ENCODE peak calls at places on chromosomes 12 and 14, in five cellular contexts. T is A673, K is fibroblast of villous mesenchyme, M is cardiac fibroblast, D is fibroblast of lung. H is an unnamed sample.

GRCh38 chr14:52355016-52355430 is 40.9 kb downstream of the PTGER2 start:
- DNase-seq in T (no peak), K (peak), M (peak), D (peak), H (peak)

GRCh38 chr12:27209257-27209910 is 34.7 kb upstream of the STK38L start:
- DNase-seq in T (no peak), K (no peak), M (no peak), D (no peak), H (no peak)

GRCh38 chr12:83434600-83434999 is 747.9 kb downstream of the TMTC2 start:
- DNase-seq in T (peak), K (no peak), M (peak), D (no peak), H (no peak)

GRCh38 chr12:78793491-78793890 is 71.1 kb upstream of the SYT1 start:
- DNase-seq in T (no peak), K (peak), M (peak), D (peak), H (no peak)

GRCh38 chr12:50934981-50935807 is 17.1 kb upstream of the HIGD1C start:
- DNase-seq in T (no peak), K (peak), M (peak), D (peak), H (peak)

GRCh38 chr12:48979602-48980388 is 1.7 kb downstream of the WNT1 start:
- DNase-seq in T (no peak), K (no peak), M (no peak), D (no peak), H (no peak)

GRCh38 chr14:44700184-44700583 is 193.1 kb upstream of the FSCB start:
- DNase-seq in T (peak), K (peak), M (peak), D (peak), H (peak)

GRCh38 chr14:21525995-21526671 is at the start of gene SALL2:
- DNase-seq in T (peak), K (peak), M (peak), D (peak), H (peak)

GRCh38 chr14:68704736-68705720 is 87.8 kb downstream of the ZFP36L1 start:
- DNase-seq in T (no peak), K (no peak), M (peak), D (peak), H (peak)

GRCh38 chr12:76720068-76720467 is 43.8 kb upstream of the ZDHHC17 start:
- DNase-seq in T (no peak), K (no peak), M (no peak), D (peak), H (peak)

GRCh38 chr14:102320671-102321455 is 1.3 kb downstream of the ZNF839 start:
- DNase-seq in T (no peak), K (no peak), M (no peak), D (no peak), H (no peak)

GRCh38 chr14:95467657-95468056 is 48.8 kb downstream of the SYNE3 start:
- DNase-seq in T (no peak), K (no peak), M (no peak), D (no peak), H (no peak)

GRCh38 chr12:81161680-81162079 is 83.8 kb downstream of the ACSS3 start:
- DNase-seq in T (no peak), K (no peak), M (no peak), D (no peak), H (no peak)

GRCh38 chr14:54440037-54440436 is 1.1 kb downstream of the CNIH1 start:
- DNase-seq in T (peak), K (peak), M (peak), D (peak), H (peak)

GRCh38 chr14:72943876-72944430 is 17.7 kb downstream of the DCAF4 start:
- DNase-seq in T (no peak), K (no peak), M (no peak), D (no peak), H (no peak)

GRCh38 chr12:34204830-34205285 is 182.6 kb downstream of the ALG10 start:
- DNase-seq in T (no peak), K (no peak), M (no peak), D (no peak), H (no peak)

GRCh38 chr12:57475271-57476161 is 4.2 kb downstream of the ARHGAP9 start:
- DNase-seq in T (no peak), K (peak), M (peak), D (peak), H (no peak)

GRCh38 chr12:57477710-57478681 is 1.7 kb downstream of the ARHGAP9 start:
- DNase-seq in T (no peak), K (peak), M (peak), D (peak), H (peak)

GRCh38 chr12:57476162-57476992 is 3.3 kb downstream of the ARHGAP9 start:
- DNase-seq in T (no peak), K (no peak), M (no peak), D (no peak), H (no peak)

GRCh38 chr12:57479043-57479375 is 657 bp downstream of the ARHGAP9 start:
- DNase-seq in T (no peak), K (no peak), M (no peak), D (no peak), H (no peak)

DNA sequence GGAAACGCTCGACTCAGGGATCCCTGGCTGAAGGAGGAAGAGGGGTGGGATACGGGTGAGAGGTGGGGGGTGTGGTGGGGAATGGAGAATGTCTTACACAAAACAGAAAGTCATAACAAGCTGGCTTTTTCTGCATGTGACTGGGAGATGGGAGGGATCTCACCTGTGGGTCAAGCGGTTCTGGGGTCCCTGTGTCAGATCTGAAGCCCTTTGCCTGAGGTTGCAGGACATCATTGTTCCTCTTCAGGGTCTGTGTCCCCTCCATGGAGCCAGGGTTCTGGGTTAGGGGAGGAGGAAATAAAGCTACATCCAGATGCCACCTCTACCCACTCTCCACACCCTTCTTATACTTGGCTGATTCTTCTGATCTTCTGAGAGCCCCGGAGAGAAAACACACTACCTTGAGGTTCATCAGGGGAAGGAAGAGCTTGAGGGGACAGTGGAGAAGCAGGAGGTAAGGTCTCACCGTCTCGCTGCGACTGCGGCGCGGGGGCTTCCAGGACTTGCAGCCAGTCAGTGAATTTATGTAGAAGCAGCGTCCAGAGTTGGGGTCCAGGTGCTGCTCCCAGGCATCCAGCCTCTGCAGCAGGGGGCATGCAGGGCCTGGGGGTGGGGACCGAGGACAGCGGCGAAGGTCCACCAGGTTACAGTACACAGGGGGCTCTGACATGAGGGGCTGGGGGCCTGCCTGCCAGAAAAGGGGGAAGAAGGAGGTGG is 2.5 kb downstream of the ARHGAP9 start:
- DNase-seq in T (no peak), K (no peak), M (no peak), D (no peak), H (no peak)
- H3K4me3 ChIP-seq in T (no peak), K (no peak), M (no peak), D (no peak), H (no peak)

DNA sequence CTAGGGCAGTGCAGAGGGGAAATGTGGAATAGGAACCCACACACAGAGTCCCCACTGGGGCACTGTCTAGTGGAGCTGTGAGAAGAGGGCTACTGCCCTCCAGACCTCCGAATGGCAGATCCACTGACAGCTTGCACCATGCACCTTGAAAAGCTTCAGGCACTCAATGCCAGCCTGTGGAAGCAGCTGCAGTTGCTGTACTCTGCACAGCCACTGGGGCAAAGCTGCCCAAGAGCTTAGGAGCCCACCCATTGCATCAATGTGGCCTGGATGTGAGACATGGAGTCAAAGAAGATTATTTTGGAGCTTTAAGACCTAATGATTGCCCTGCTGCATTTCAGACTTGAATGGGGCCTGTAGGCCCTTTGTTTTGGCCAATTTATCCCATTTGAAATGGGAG is 21.7 kb upstream of the CCDC88C start:
- DNase-seq in T (no peak), K (no peak), M (no peak), D (no peak), H (no peak)
- TF ChIP-seq CTCF in T (no peak), K (no peak), M (no peak), D (no peak), H (no peak)

GRCh38 chr14:24171422-24172260 is at the start of gene REC8:
- DNase-seq in T (no peak), K (peak), M (peak), D (peak), H (peak)
- H3K4me3 ChIP-seq in T (no peak), K (no peak), M (no peak), D (no peak), H (peak)

DNA sequence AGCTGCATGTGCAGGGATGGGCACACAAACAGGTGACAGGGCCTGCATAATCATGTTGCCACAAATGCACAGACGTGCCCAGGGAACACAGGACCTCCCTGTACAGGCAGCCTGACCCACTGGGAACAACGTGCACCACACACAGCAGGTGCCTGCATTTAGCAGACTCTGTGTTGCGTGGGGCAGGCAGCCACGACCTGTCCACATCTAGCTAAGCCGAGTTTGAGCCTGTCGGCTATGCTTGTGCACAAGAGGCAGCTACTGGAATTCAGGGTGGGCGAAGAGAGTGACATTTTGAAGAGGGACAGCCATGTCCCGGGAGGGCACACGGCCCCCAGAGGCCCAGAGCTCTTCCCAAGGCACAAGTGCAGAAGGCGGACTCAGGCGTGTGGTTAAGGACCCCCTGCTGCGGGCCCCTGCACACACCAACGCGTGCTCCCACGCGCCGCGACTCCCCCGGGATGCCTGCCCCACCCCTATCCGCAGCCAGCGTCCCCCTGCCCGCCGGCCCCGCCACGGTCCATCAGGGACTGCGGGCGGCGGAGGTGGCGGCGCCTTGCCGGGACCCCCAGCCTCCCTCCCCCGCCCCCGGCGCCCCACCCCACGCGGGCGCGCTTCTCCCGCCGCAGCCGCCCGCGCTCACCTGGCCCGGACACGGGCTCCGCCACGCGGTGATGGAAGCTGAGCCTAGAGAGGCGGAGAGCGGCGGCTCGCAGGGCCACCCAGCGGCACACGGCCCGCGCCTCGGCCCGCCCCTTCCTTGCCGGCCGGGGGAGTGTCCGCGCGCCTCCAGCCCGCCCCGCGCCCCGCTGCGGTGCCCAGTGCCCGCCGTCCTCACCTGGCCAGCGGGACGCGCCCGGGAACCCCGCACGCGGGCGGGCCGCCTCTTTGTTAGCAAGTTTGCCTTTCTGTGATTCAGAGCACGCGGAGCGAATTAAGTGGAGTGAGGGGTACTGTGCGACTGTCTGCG is 125.3 kb upstream of the PRMT8 start:
- DNase-seq in T (no peak), K (no peak), M (no peak), D (peak), H (no peak)
- TF ChIP-seq CTCF in T (no peak), K (no peak), M (no peak), D (no peak), H (no peak)

H was measured in fibroblast of pulmonary artery.